ENCODE peak calls at places on chromosome 10, in six cellular contexts. One of them, this sample, is unnamed.

GRCh38 chr10:126504051-126504760 is 115.9 kb upstream of the ADAM12 start:
- DNase-seq in PC-3: peak; percentile 84
- DNase-seq in pancreas: peak; percentile 16
- DNase-seq in IMR-90: peak; percentile 64
- DNase-seq in cardiac muscle cell: peak; percentile 66
- DNase-seq in A549: peak; percentile 66
- DNase-seq in this sample: peak; percentile 34

GRCh38 chr10:31939797-31940708 is 11.4 kb upstream of the ARHGAP12 start:
- DNase-seq in A549: no peak
- DNase-seq in PC-3: peak; percentile 31
- DNase-seq in IMR-90: no peak
- DNase-seq in pancreas: no peak
- DNase-seq in cardiac muscle cell: no peak
- DNase-seq in this sample: no peak

GRCh38 chr10:71074176-71074755 is 138.1 kb upstream of the UNC5B start:
- DNase-seq in PC-3: peak; percentile 86
- DNase-seq in cardiac muscle cell: no peak
- DNase-seq in A549: no peak
- DNase-seq in IMR-90: no peak
- DNase-seq in pancreas: no peak
- DNase-seq in this sample: peak; percentile 47

GRCh38 chr10:79405995-79406515 is 39.4 kb downstream of the ZCCHC24 start:
- DNase-seq in IMR-90: no peak
- DNase-seq in pancreas: no peak
- DNase-seq in A549: no peak
- DNase-seq in cardiac muscle cell: no peak
- DNase-seq in PC-3: no peak
- DNase-seq in this sample: no peak

GRCh38 chr10:18683427-18683826 is 24.2 kb downstream of the ARL5B start:
- DNase-seq in PC-3: peak; percentile 63
- DNase-seq in pancreas: no peak
- DNase-seq in A549: no peak
- DNase-seq in cardiac muscle cell: no peak
- DNase-seq in IMR-90: peak; percentile 82
- DNase-seq in this sample: peak; percentile 39

GRCh38 chr10:15038416-15038815 is 5.3 kb upstream of the OLAH start:
- DNase-seq in PC-3: no peak
- DNase-seq in A549: no peak
- DNase-seq in pancreas: no peak
- DNase-seq in IMR-90: no peak
- DNase-seq in cardiac muscle cell: no peak
- DNase-seq in this sample: no peak

GRCh38 chr10:31804416-31804815 is 124.2 kb downstream of the ARHGAP12 start:
- DNase-seq in cardiac muscle cell: no peak
- DNase-seq in A549: no peak
- DNase-seq in IMR-90: no peak
- DNase-seq in pancreas: no peak
- DNase-seq in PC-3: no peak
- DNase-seq in this sample: no peak

GRCh38 chr10:18545626-18546025 is 105.8 kb downstream of the NSUN6 start:
- DNase-seq in IMR-90: peak; percentile 51
- DNase-seq in cardiac muscle cell: no peak
- DNase-seq in pancreas: no peak
- DNase-seq in PC-3: no peak
- DNase-seq in A549: no peak
- DNase-seq in this sample: no peak

GRCh38 chr10:96276426-96276825 is 5.1 kb upstream of the BLNK start:
- DNase-seq in PC-3: no peak
- DNase-seq in A549: no peak
- DNase-seq in pancreas: no peak
- DNase-seq in IMR-90: no peak
- DNase-seq in cardiac muscle cell: no peak
- DNase-seq in this sample: no peak

GRCh38 chr10:17528296-17528862 is 74.0 kb upstream of the ST8SIA6 start:
- DNase-seq in PC-3: no peak
- DNase-seq in A549: no peak
- DNase-seq in pancreas: no peak
- DNase-seq in cardiac muscle cell: no peak
- DNase-seq in IMR-90: no peak
- DNase-seq in this sample: no peak

GRCh38 chr10:61115874-61116273 is 171.9 kb upstream of the RHOBTB1 start:
- DNase-seq in PC-3: no peak
- DNase-seq in IMR-90: no peak
- DNase-seq in A549: no peak
- DNase-seq in cardiac muscle cell: no peak
- DNase-seq in pancreas: no peak
- DNase-seq in this sample: no peak

GRCh38 chr10:112026438-112026837 is 157.1 kb downstream of the GPAM start:
- DNase-seq in PC-3: peak; percentile 19
- DNase-seq in A549: no peak
- DNase-seq in IMR-90: no peak
- DNase-seq in pancreas: no peak
- DNase-seq in cardiac muscle cell: no peak
- DNase-seq in this sample: no peak

GRCh38 chr10:47029181-47029971 is 118.1 kb downstream of the PTPN20 start:
- DNase-seq in cardiac muscle cell: no peak
- DNase-seq in pancreas: no peak
- DNase-seq in PC-3: no peak
- DNase-seq in IMR-90: no peak
- DNase-seq in A549: no peak
- DNase-seq in this sample: no peak

GRCh38 chr10:38159007-38159406 is 64.9 kb downstream of the ZNF37A start:
- DNase-seq in pancreas: no peak
- DNase-seq in A549: no peak
- DNase-seq in IMR-90: no peak
- DNase-seq in PC-3: peak; percentile 60
- DNase-seq in cardiac muscle cell: no peak
- DNase-seq in this sample: peak; percentile 39

GRCh38 chr10:72622271-72622670 is 3.6 kb downstream of the MICU1 start:
- DNase-seq in cardiac muscle cell: no peak
- DNase-seq in IMR-90: no peak
- DNase-seq in PC-3: no peak
- DNase-seq in A549: no peak
- DNase-seq in pancreas: no peak
- DNase-seq in this sample: no peak

GRCh38 chr10:44908936-44909335 is 2.2 kb upstream of the TMEM72 start:
- DNase-seq in IMR-90: no peak
- DNase-seq in PC-3: no peak
- DNase-seq in pancreas: no peak
- DNase-seq in cardiac muscle cell: no peak
- DNase-seq in A549: no peak
- DNase-seq in this sample: no peak

GRCh38 chr10:31133628-31134302 is 102.1 kb upstream of the ZNF438 start:
- DNase-seq in cardiac muscle cell: peak; percentile 81
- DNase-seq in PC-3: no peak
- DNase-seq in A549: no peak
- DNase-seq in pancreas: peak; percentile 77
- DNase-seq in IMR-90: peak; percentile 65
- DNase-seq in this sample: peak; percentile 29

GRCh38 chr10:44468965-44469364 is 84.1 kb upstream of the CXCL12 start:
- DNase-seq in cardiac muscle cell: no peak
- DNase-seq in pancreas: no peak
- DNase-seq in IMR-90: no peak
- DNase-seq in A549: no peak
- DNase-seq in PC-3: no peak
- DNase-seq in this sample: no peak

GRCh38 chr10:124648738-124649137 is 95.4 kb downstream of the FAM53B start:
- DNase-seq in PC-3: no peak
- DNase-seq in A549: no peak
- DNase-seq in pancreas: no peak
- DNase-seq in IMR-90: peak; percentile 95
- DNase-seq in cardiac muscle cell: peak; percentile 76
- DNase-seq in this sample: peak; percentile 90

GRCh38 chr10:4221315-4221714 is 436.3 kb upstream of the KLF6 start:
- DNase-seq in pancreas: no peak
- DNase-seq in A549: no peak
- DNase-seq in IMR-90: no peak
- DNase-seq in cardiac muscle cell: no peak
- DNase-seq in PC-3: no peak
- DNase-seq in this sample: no peak

GRCh38 chr10:104450490-104450889 is 96.9 kb downstream of the CFAP58 start:
- DNase-seq in IMR-90: no peak
- DNase-seq in pancreas: no peak
- DNase-seq in PC-3: no peak
- DNase-seq in A549: no peak
- DNase-seq in cardiac muscle cell: no peak
- DNase-seq in this sample: no peak

GRCh38 chr10:59844436-59844835 is 61.9 kb downstream of the CCDC6 start:
- DNase-seq in pancreas: no peak
- DNase-seq in cardiac muscle cell: no peak
- DNase-seq in PC-3: no peak
- DNase-seq in A549: no peak
- DNase-seq in IMR-90: no peak
- DNase-seq in this sample: no peak

GRCh38 chr10:121813211-121813812 is 114.5 kb downstream of the ATE1 start:
- DNase-seq in A549: no peak
- DNase-seq in pancreas: no peak
- DNase-seq in cardiac muscle cell: no peak
- DNase-seq in PC-3: no peak
- DNase-seq in IMR-90: peak; percentile 49
- DNase-seq in this sample: no peak

GRCh38 chr10:28375399-28376354 is 72.8 kb upstream of the MPP7 start:
- DNase-seq in cardiac muscle cell: peak; percentile 37
- DNase-seq in pancreas: peak; percentile 40
- DNase-seq in A549: no peak
- DNase-seq in IMR-90: peak; percentile 74
- DNase-seq in PC-3: peak; percentile 94
- DNase-seq in this sample: peak; percentile 73

GRCh38 chr10:44969854-44970253 is 8.8 kb downstream of the DEPP1 start:
- DNase-seq in IMR-90: no peak
- DNase-seq in A549: no peak
- DNase-seq in cardiac muscle cell: no peak
- DNase-seq in pancreas: peak; percentile 61
- DNase-seq in PC-3: no peak
- DNase-seq in this sample: no peak

GRCh38 chr10:123748711-123749110 is 82.6 kb downstream of the GPR26 start:
- DNase-seq in A549: no peak
- DNase-seq in IMR-90: no peak
- DNase-seq in cardiac muscle cell: no peak
- DNase-seq in pancreas: no peak
- DNase-seq in PC-3: no peak
- DNase-seq in this sample: no peak

GRCh38 chr10:68901106-68901927 is at the start of gene DDX50:
- DNase-seq in PC-3: peak; percentile 100
- DNase-seq in cardiac muscle cell: peak; percentile 100
- DNase-seq in A549: peak; percentile 89
- DNase-seq in IMR-90: peak; percentile 99
- DNase-seq in pancreas: peak; percentile 97
- DNase-seq in this sample: peak; percentile 96
- TF ChIP-seq CTCF in PC-3: no peak
- TF ChIP-seq CTCF in cardiac muscle cell: no peak
- TF ChIP-seq CTCF in A549: no peak
- TF ChIP-seq CTCF in IMR-90: peak; percentile 20
- TF ChIP-seq CTCF in pancreas: no peak
- TF ChIP-seq CTCF in this sample: no peak

GRCh38 chr10:623477-624311 is 65.8 kb downstream of the DIP2C start:
- DNase-seq in cardiac muscle cell: no peak
- DNase-seq in IMR-90: no peak
- DNase-seq in pancreas: no peak
- DNase-seq in A549: no peak
- DNase-seq in PC-3: no peak
- DNase-seq in this sample: no peak

GRCh38 chr10:625335-625699 is 64.2 kb downstream of the DIP2C start:
- DNase-seq in IMR-90: no peak
- DNase-seq in PC-3: no peak
- DNase-seq in cardiac muscle cell: peak; percentile 15
- DNase-seq in A549: no peak
- DNase-seq in pancreas: peak; percentile 28
- DNase-seq in this sample: no peak

GRCh38 chr10:624605-625334 is 64.7 kb downstream of the DIP2C start:
- DNase-seq in cardiac muscle cell: peak; percentile 69
- DNase-seq in IMR-90: peak; percentile 85
- DNase-seq in A549: no peak
- DNase-seq in PC-3: no peak
- DNase-seq in pancreas: peak; percentile 72
- DNase-seq in this sample: peak; percentile 55

GRCh38 chr10:623039-623438 is 66.4 kb downstream of the DIP2C start:
- DNase-seq in cardiac muscle cell: no peak
- DNase-seq in A549: no peak
- DNase-seq in IMR-90: no peak
- DNase-seq in PC-3: no peak
- DNase-seq in pancreas: no peak
- DNase-seq in this sample: no peak

GRCh38 chr10:624312-624604 is 65.2 kb downstream of the DIP2C start:
- DNase-seq in PC-3: no peak
- DNase-seq in A549: no peak
- DNase-seq in cardiac muscle cell: no peak
- DNase-seq in pancreas: no peak
- DNase-seq in IMR-90: no peak
- DNase-seq in this sample: no peak
- H3K27ac ChIP-seq in PC-3: no peak overlapping the region
- H3K27ac ChIP-seq in A549: no peak overlapping the region
- H3K27ac ChIP-seq in cardiac muscle cell: peak overlapping the region; percentile 39
- H3K27ac ChIP-seq in pancreas: peak overlapping the region; percentile 57
- H3K27ac ChIP-seq in IMR-90: peak overlapping the region; percentile 19
- H3K27ac ChIP-seq in this sample: no peak overlapping the region

GRCh38 chr10:102467318-102467717 is 16.0 kb upstream of the C10orf95 start:
- DNase-seq in pancreas: no peak
- DNase-seq in cardiac muscle cell: no peak
- DNase-seq in PC-3: no peak
- DNase-seq in IMR-90: no peak
- DNase-seq in A549: no peak
- DNase-seq in this sample: no peak
- H3K4me1 ChIP-seq in pancreas: no peaks in the 10 kb centered on the region
- H3K4me1 ChIP-seq in cardiac muscle cell: no peaks in the 10 kb centered on the region
- H3K4me1 ChIP-seq in PC-3: no peaks in the 10 kb centered on the region
- H3K4me1 ChIP-seq in IMR-90: peaks cover 2% of the 10 kb centered on the region
- H3K4me1 ChIP-seq in A549: no peaks in the 10 kb centered on the region
- H3K4me1 ChIP-seq in this sample: no peaks in the 10 kb centered on the region

GRCh38 chr10:84739641-84740040 is 411.3 kb downstream of the CCSER2 start:
- DNase-seq in A549: no peak
- DNase-seq in pancreas: no peak
- DNase-seq in IMR-90: no peak
- DNase-seq in PC-3: no peak
- DNase-seq in cardiac muscle cell: peak; percentile 20
- DNase-seq in this sample: no peak

DNA sequence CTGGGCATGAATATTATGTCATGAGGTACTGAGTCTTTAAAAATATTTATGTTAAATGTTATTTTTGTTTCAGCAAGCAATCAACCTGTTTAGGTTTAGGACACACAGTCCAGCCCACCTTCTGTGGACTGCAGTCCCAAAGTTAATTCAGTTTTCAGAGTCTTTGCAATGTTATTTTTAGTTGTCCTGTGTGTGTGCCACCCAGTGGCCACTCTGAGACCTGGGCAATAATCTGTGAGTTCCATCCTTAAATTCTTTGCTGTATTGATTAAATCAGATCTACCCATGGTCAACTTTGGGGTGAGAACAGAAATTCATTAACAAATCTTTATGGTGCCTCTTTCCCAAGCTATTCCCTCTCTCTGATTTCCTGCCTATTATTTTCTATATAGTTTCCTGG is 415.1 kb downstream of the CCSER2 start:
- DNase-seq in IMR-90: no peak
- DNase-seq in pancreas: no peak
- DNase-seq in PC-3: peak; percentile 37
- DNase-seq in cardiac muscle cell: peak; percentile 35
- DNase-seq in A549: no peak
- DNase-seq in this sample: no peak
- TF ChIP-seq CTCF in IMR-90: peak; percentile 21
- TF ChIP-seq CTCF in pancreas: no peak
- TF ChIP-seq CTCF in PC-3: peak; percentile 67
- TF ChIP-seq CTCF in cardiac muscle cell: no peak
- TF ChIP-seq CTCF in A549: peak; percentile 40
- TF ChIP-seq CTCF in this sample: peak; percentile 47